ENCODE peak calls at places on chromosomes 11 and 22, in seven cellular contexts. T is hepatocyte, J is SK-N-SH, C is GM23338, O is HCT116, H is neural progenitor cell, G is MM.1S. A is an unnamed sample.

GRCh38 chr11:121613724-121614123 is 161.0 kb upstream of the SORL1-AS1 start:
- DNase-seq in G (no peak), T (no peak), O (no peak), J (no peak), H (no peak), C (no peak), A (no peak)

GRCh38 chr11:8698379-8698851 is 15.8 kb downstream of the RPL27A start:
- DNase-seq in T (peak; percentile 58), C (peak; percentile 54), G (no peak), O (no peak), J (no peak), H (no peak), A (no peak)

GRCh38 chr11:27807594-27807993 is 107.3 kb upstream of the BDNF start:
- DNase-seq in H (no peak), O (no peak), J (no peak), T (no peak), G (no peak), C (no peak), A (peak; percentile 60)

GRCh38 chr11:69101792-69102152 is 53.0 kb downstream of the TPCN2 start:
- DNase-seq in C (no peak), T (no peak), O (no peak), G (no peak), J (no peak), H (no peak), A (no peak)

GRCh38 chr11:12137005-12137690 is 26.8 kb downstream of the MICAL2 start:
- DNase-seq in H (no peak), J (no peak), G (no peak), C (no peak), O (no peak), T (no peak), A (no peak)

GRCh38 chr11:17771841-17772401 is 37.3 kb downstream of the KCNC1 start:
- DNase-seq in H (no peak), O (no peak), T (no peak), G (no peak), C (no peak), J (no peak), A (no peak)

GRCh38 chr11:57318178-57318577 is 6.6 kb downstream of the TNKS1BP1 start:
- DNase-seq in G (no peak), T (no peak), J (no peak), H (no peak), O (no peak), C (no peak), A (peak; percentile 54)

GRCh38 chr11:61429346-61429690 is 457 bp downstream of the CPSF7 start:
- DNase-seq in G (peak; percentile 75), J (peak; percentile 95), H (peak; percentile 93), C (peak; percentile 87), O (peak; percentile 15), T (peak; percentile 88), A (peak; percentile 78)

GRCh38 chr11:71324788-71325417 is 72.5 kb upstream of the SHANK2 start:
- DNase-seq in O (no peak), C (no peak), J (no peak), H (no peak), G (no peak), T (no peak), A (no peak)

GRCh38 chr11:112163875-112164521 is at the start of gene IL18:
- DNase-seq in H (peak; percentile 46), O (peak; percentile 78), G (no peak), C (peak; percentile 69), J (no peak), T (peak; percentile 45), A (peak; percentile 81)

GRCh38 chr11:46380340-46381045 is 976 bp upstream of the MDK start:
- DNase-seq in H (peak; percentile 91), J (peak; percentile 87), T (peak; percentile 79), C (peak; percentile 90), O (no peak), G (peak; percentile 41), A (peak; percentile 59)

GRCh38 chr11:80593981-80594380 is 1153.2 kb upstream of the TENM4 start:
- DNase-seq in H (no peak), G (no peak), T (peak; percentile 57), J (no peak), C (no peak), O (no peak), A (no peak)

GRCh38 chr11:117181586-117182550 is 3.3 kb downstream of the SIDT2 start:
- DNase-seq in J (no peak), T (no peak), H (no peak), O (no peak), G (no peak), C (no peak), A (no peak)

GRCh38 chr22:49102367-49102766 is 725.3 kb downstream of the BRD1 start:
- DNase-seq in H (no peak), O (no peak), C (no peak), T (no peak), J (no peak), G (no peak), A (no peak)

GRCh38 chr22:49101873-49102272 is 725.8 kb downstream of the BRD1 start:
- DNase-seq in H (no peak), O (no peak), C (no peak), G (no peak), T (no peak), J (no peak), A (no peak)

GRCh38 chr22:49100316-49100715 is 727.4 kb downstream of the BRD1 start:
- DNase-seq in C (no peak), O (no peak), H (no peak), T (no peak), J (no peak), G (no peak), A (no peak)

GRCh38 chr22:49100764-49101163 is 726.9 kb downstream of the BRD1 start:
- DNase-seq in O (no peak), G (no peak), H (no peak), T (no peak), J (no peak), C (no peak), A (no peak)

GRCh38 chr22:49101225-49101624 is 726.4 kb downstream of the BRD1 start:
- DNase-seq in O (no peak), H (no peak), G (no peak), C (no peak), J (no peak), T (no peak), A (no peak)
- H3K27me3 ChIP-seq in O (peaks cover 13% of the 10 kb centered on the region), H (no peaks in the 10 kb centered on the region), G (peaks cover 93% of the 10 kb centered on the region), C (no peaks in the 10 kb centered on the region), J (peaks cover 5% of the 10 kb centered on the region), T (no peaks in the 10 kb centered on the region), A (no peaks in the 10 kb centered on the region)

GRCh38 chr11:62850911-62851806 is 11.8 kb upstream of the WDR74 start:
- DNase-seq in T (no peak), H (peak; percentile 45), C (peak; percentile 67), O (peak; percentile 47), G (peak; percentile 36), J (no peak), A (no peak)
- H4K20me1 ChIP-seq in T (peaks cover 28% of the 10 kb centered on the region), H (peaks cover 53% of the 10 kb centered on the region), C (peaks cover 21% of the 10 kb centered on the region), O (peaks cover 33% of the 10 kb centered on the region), G (peaks cover 35% of the 10 kb centered on the region), J (peaks cover 39% of the 10 kb centered on the region), A (peaks cover 9% of the 10 kb centered on the region)

GRCh38 chr11:79465160-79465559 is 24.3 kb upstream of the TENM4 start:
- DNase-seq in O (no peak), T (no peak), J (no peak), H (no peak), G (no peak), C (no peak), A (no peak)
- TF ChIP-seq EZH2phosphoT487 in O (no peak), T (no peak), J (no peak), H (no peak), G (no peak), C (no peak), A (no peak)

DNA sequence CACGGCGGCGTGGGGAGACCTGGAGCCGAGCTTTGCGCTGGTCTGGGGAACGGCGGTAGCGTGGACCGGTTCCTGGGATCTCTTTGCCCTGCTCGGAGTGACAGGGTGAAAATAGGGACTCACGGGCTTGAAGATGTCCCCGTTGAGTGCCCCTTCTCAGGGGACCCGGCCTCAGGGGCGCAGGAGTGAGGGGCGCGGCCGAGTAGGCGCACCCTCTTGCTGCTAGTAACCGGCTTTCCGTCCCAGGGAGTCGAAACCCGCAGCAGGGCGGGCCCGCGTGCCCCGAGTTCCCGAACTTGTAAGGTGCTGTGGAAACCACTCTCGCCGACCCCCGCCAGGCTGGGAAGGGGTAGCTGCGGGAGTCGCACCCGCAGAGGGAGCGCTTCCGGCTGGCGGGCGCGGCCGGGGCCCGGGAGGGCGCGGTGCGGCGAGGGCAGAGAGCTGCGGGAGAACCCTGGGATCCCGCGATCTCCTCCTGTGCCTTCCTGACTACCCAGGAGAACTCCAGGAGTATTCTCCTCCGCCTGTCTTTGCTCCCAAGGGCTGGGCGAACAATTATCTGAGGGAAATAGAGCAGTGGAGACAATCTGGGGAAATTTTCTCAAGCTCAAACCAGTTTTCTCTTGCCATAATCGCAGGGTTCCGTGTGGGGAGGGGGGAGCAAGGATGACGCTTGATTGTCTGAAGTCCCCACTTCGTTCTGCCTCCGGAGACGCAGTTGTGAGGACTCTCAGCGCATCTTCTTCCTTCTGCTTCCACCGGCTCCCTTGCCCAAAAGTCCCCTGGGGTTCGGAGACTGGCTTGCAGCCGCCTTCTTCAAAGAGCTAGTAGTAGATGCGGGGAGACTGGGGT is 673 bp downstream of the NELL1 start:
- DNase-seq in T (no peak), O (no peak), G (no peak), C (peak; percentile 41), H (peak; percentile 34), J (peak; percentile 67), A (no peak)
- H3K27me3 ChIP-seq in T (peaks cover 92% of the 10 kb centered on the region), O (peaks cover 7% of the 10 kb centered on the region), G (peaks cover 6% of the 10 kb centered on the region), C (peaks cover 75% of the 10 kb centered on the region), H (peaks cover 88% of the 10 kb centered on the region), J (peaks cover 36% of the 10 kb centered on the region), A (peaks cover 45% of the 10 kb centered on the region)

GRCh38 chr11:62516736-62517371 is 29.8 kb downstream of the AHNAK start:
- DNase-seq in T (no peak), G (no peak), O (no peak), H (no peak), J (no peak), C (no peak), A (no peak)
- H4K20me1 ChIP-seq in T (peaks cover 8% of the 10 kb centered on the region), G (no peaks in the 10 kb centered on the region), O (peaks cover 4% of the 10 kb centered on the region), H (no peaks in the 10 kb centered on the region), J (peaks cover 92% of the 10 kb centered on the region), C (no peaks in the 10 kb centered on the region), A (peaks cover 40% of the 10 kb centered on the region)